ENCODE peak calls at places on chromosomes 5 and 9, in ten cellular contexts. U is cardiac fibroblast; J is naive thymus-derived CD4-positive, alpha-beta T cell; Z is H1; F is GM12892; D is T follicular helper cell; M is tibial nerve; Y is CD4-positive, alpha-beta memory T cell; R is heart left ventricle; I is head of caudate nucleus. O is an unnamed sample.

GRCh38 chr5:39578887-39579497 is 154.2 kb upstream of the DAB2 start:
- DNase-seq in U (peak), J (peak), Z (no peak), F (no peak), D (no peak), M (no peak), Y (peak), R (no peak), I (no peak), O (no peak)

GRCh38 chr5:115460476-115460875 is 84.1 kb downstream of the FEM1C start:
- DNase-seq in U (peak), J (no peak), Z (no peak), F (no peak), D (no peak), M (no peak), Y (no peak), R (peak), I (no peak), O (peak)

GRCh38 chr9:136865768-136866103 is 372 bp downstream of the EDF1 start:
- DNase-seq in U (no peak), J (no peak), Z (no peak), F (no peak), D (no peak), M (no peak), Y (no peak), R (peak), I (no peak), O (no peak)

GRCh38 chr9:92963831-92964606 is 16.7 kb downstream of the FGD3 start:
- DNase-seq in U (no peak), J (peak), Z (no peak), F (no peak), D (peak), M (no peak), Y (peak), R (no peak), I (no peak), O (no peak)

GRCh38 chr5:166262395-166262794 is 2029.0 kb upstream of the WWC1 start:
- DNase-seq in U (no peak), J (no peak), Z (no peak), F (no peak), D (no peak), M (no peak), Y (no peak), R (no peak), I (no peak), O (no peak)

GRCh38 chr5:60196382-60197113 is 303.0 kb upstream of the PDE4D start:
- DNase-seq in U (peak), J (no peak), Z (no peak), F (no peak), D (no peak), M (no peak), Y (no peak), R (peak), I (no peak), O (peak)

GRCh38 chr5:168438349-168438748 is 47.9 kb upstream of the RARS1 start:
- DNase-seq in U (no peak), J (no peak), Z (no peak), F (no peak), D (no peak), M (no peak), Y (no peak), R (no peak), I (no peak), O (no peak)

GRCh38 chr9:136550439-136551085 is 4.7 kb upstream of the NOTCH1 start:
- DNase-seq in U (no peak), J (no peak), Z (no peak), F (no peak), D (no peak), M (no peak), Y (no peak), R (no peak), I (no peak), O (no peak)

GRCh38 chr5:14108170-14108996 is 34.8 kb upstream of the TRIO start:
- DNase-seq in U (peak), J (peak), Z (peak), F (peak), D (no peak), M (peak), Y (peak), R (peak), I (peak), O (peak)

GRCh38 chr9:97412628-97413382 is 909 bp downstream of the TDRD7 start:
- DNase-seq in U (peak), J (no peak), Z (no peak), F (no peak), D (no peak), M (no peak), Y (no peak), R (no peak), I (no peak), O (no peak)

GRCh38 chr5:56838409-56839039 is 23.2 kb downstream of the MAP3K1 start:
- DNase-seq in U (peak), J (peak), Z (no peak), F (no peak), D (no peak), M (no peak), Y (peak), R (no peak), I (no peak), O (peak)

GRCh38 chr9:6739218-6739617 is 18.6 kb upstream of the KDM4C start:
- DNase-seq in U (peak), J (no peak), Z (no peak), F (no peak), D (no peak), M (no peak), Y (no peak), R (no peak), I (no peak), O (no peak)

GRCh38 chr5:56659991-56660390 is 155.4 kb upstream of the MAP3K1 start:
- DNase-seq in U (no peak), J (no peak), Z (no peak), F (no peak), D (no peak), M (no peak), Y (no peak), R (no peak), I (peak), O (no peak)

GRCh38 chr9:114551750-114552685 is 35.6 kb upstream of the ATP6V1G1 start:
- DNase-seq in U (peak), J (no peak), Z (no peak), F (no peak), D (no peak), M (no peak), Y (no peak), R (peak), I (no peak), O (peak)

GRCh38 chr5:90767710-90768109 is 209.1 kb downstream of the ADGRV1 start:
- DNase-seq in U (no peak), J (no peak), Z (no peak), F (no peak), D (no peak), M (no peak), Y (no peak), R (no peak), I (no peak), O (no peak)

GRCh38 chr9:113616116-113616515 is 152.6 kb downstream of the RGS3 start:
- DNase-seq in U (no peak), J (no peak), Z (peak), F (no peak), D (no peak), M (no peak), Y (no peak), R (no peak), I (no peak), O (no peak)

GRCh38 chr9:137917795-137918194 is 40.2 kb downstream of the CACNA1B start:
- DNase-seq in U (no peak), J (no peak), Z (no peak), F (no peak), D (no peak), M (no peak), Y (no peak), R (no peak), I (no peak), O (no peak)

GRCh38 chr5:171207256-171207866 is 101.7 kb upstream of the TLX3 start:
- DNase-seq in U (peak), J (peak), Z (peak), F (no peak), D (no peak), M (no peak), Y (peak), R (peak), I (no peak), O (peak)

GRCh38 chr5:93510626-93511420 is 70.2 kb downstream of the NR2F1-AS1 start:
- DNase-seq in U (peak), J (no peak), Z (no peak), F (no peak), D (no peak), M (no peak), Y (no peak), R (no peak), I (no peak), O (no peak)

GRCh38 chr5:73030531-73030930 is 74.7 kb downstream of the FCHO2 start:
- DNase-seq in U (no peak), J (no peak), Z (no peak), F (no peak), D (no peak), M (no peak), Y (no peak), R (no peak), I (no peak), O (no peak)

GRCh38 chr5:38871790-38872551 is 26.2 kb downstream of the OSMR start:
- DNase-seq in U (peak), J (no peak), Z (no peak), F (no peak), D (no peak), M (no peak), Y (no peak), R (peak), I (no peak), O (peak)

GRCh38 chr5:177959315-177959714 is 36.7 kb downstream of the PROP1 start:
- DNase-seq in U (no peak), J (no peak), Z (no peak), F (no peak), D (no peak), M (no peak), Y (no peak), R (no peak), I (no peak), O (no peak)

GRCh38 chr9:33108472-33108871 is 32.0 kb upstream of the SMU1 start:
- DNase-seq in U (no peak), J (no peak), Z (no peak), F (no peak), D (no peak), M (no peak), Y (no peak), R (no peak), I (no peak), O (no peak)

GRCh38 chr5:10556331-10556807 is 7.5 kb upstream of the ANKRD33B start:
- DNase-seq in U (peak), J (no peak), Z (no peak), F (no peak), D (no peak), M (no peak), Y (no peak), R (no peak), I (no peak), O (peak)

GRCh38 chr5:112372543-112372942 is 46.5 kb downstream of the EPB41L4A start:
- DNase-seq in U (no peak), J (no peak), Z (no peak), F (no peak), D (no peak), M (no peak), Y (no peak), R (no peak), I (no peak), O (no peak)

GRCh38 chr5:14035859-14036440 is 91.5 kb upstream of the DNAH5 start:
- DNase-seq in U (peak), J (no peak), Z (no peak), F (no peak), D (no peak), M (no peak), Y (no peak), R (peak), I (no peak), O (peak)

GRCh38 chr9:136104488-136104800 is 9.4 kb upstream of the NACC2 start:
- DNase-seq in U (no peak), J (no peak), Z (no peak), F (no peak), D (no peak), M (no peak), Y (no peak), R (no peak), I (no peak), O (no peak)

GRCh38 chr9:106769331-106769730 is 93.6 kb upstream of the ZNF462 start:
- DNase-seq in U (peak), J (no peak), Z (no peak), F (no peak), D (no peak), M (no peak), Y (no peak), R (no peak), I (no peak), O (no peak)

GRCh38 chr5:52725065-52725746 is 62.5 kb upstream of the ITGA1 start:
- DNase-seq in U (peak), J (peak), Z (no peak), F (no peak), D (peak), M (no peak), Y (peak), R (no peak), I (no peak), O (no peak)